ENCODE peak calls at places on chromosomes 16 and 17, in five cellular contexts. One of them, this sample, is unnamed. For H3K9me3, the result is how much of the 10 kb centered on the place peaks cover.

GRCh38 chr16:14056970-14057369 is 14.1 kb upstream of the MRTFB start:
- DNase-seq in A549: no peak
- DNase-seq in uterus: no peak
- DNase-seq in body of pancreas: no peak
- DNase-seq in heart left ventricle: no peak
- DNase-seq in this sample: peak

GRCh38 chr17:19336938-19337711 is 25.4 kb downstream of the B9D1 start:
- DNase-seq in uterus: no peak
- DNase-seq in A549: no peak
- DNase-seq in heart left ventricle: no peak
- DNase-seq in body of pancreas: peak
- DNase-seq in this sample: peak

GRCh38 chr16:89383095-89384003 is 107.0 kb downstream of the ANKRD11 start:
- DNase-seq in A549: no peak
- DNase-seq in uterus: no peak
- DNase-seq in body of pancreas: peak
- DNase-seq in heart left ventricle: no peak
- DNase-seq in this sample: peak

GRCh38 chr17:45225964-45226530 is 4.4 kb downstream of the FMNL1 start:
- DNase-seq in body of pancreas: peak
- DNase-seq in A549: no peak
- DNase-seq in heart left ventricle: peak
- DNase-seq in uterus: no peak
- DNase-seq in this sample: peak

GRCh38 chr17:82848022-82848592 is 8.3 kb upstream of the ZNF750 start:
- DNase-seq in body of pancreas: peak
- DNase-seq in heart left ventricle: no peak
- DNase-seq in uterus: peak
- DNase-seq in A549: no peak
- DNase-seq in this sample: no peak

GRCh38 chr17:82300707-82301270 is 16.6 kb downstream of the CD7 start:
- DNase-seq in heart left ventricle: peak
- DNase-seq in uterus: peak
- DNase-seq in body of pancreas: peak
- DNase-seq in A549: peak
- DNase-seq in this sample: peak

GRCh38 chr16:3646348-3646920 is 8.1 kb upstream of the DNASE1 start:
- DNase-seq in uterus: no peak
- DNase-seq in heart left ventricle: no peak
- DNase-seq in body of pancreas: peak
- DNase-seq in A549: peak
- DNase-seq in this sample: no peak

GRCh38 chr17:30922235-30922993 is 669 bp downstream of the ADAP2 start:
- DNase-seq in body of pancreas: peak
- DNase-seq in uterus: no peak
- DNase-seq in heart left ventricle: peak
- DNase-seq in A549: no peak
- DNase-seq in this sample: no peak

GRCh38 chr17:20189322-20189721 is 180.2 kb downstream of the SPECC1 start:
- DNase-seq in body of pancreas: no peak
- DNase-seq in A549: no peak
- DNase-seq in uterus: no peak
- DNase-seq in heart left ventricle: no peak
- DNase-seq in this sample: peak

GRCh38 chr17:16439303-16439791 is 24.0 kb downstream of the TRPV2 start:
- DNase-seq in A549: no peak
- DNase-seq in body of pancreas: no peak
- DNase-seq in heart left ventricle: peak
- DNase-seq in uterus: no peak
- DNase-seq in this sample: peak

GRCh38 chr17:5422505-5422904 is 2.5 kb downstream of the RPAIN start:
- DNase-seq in heart left ventricle: no peak
- DNase-seq in uterus: no peak
- DNase-seq in body of pancreas: no peak
- DNase-seq in A549: peak
- DNase-seq in this sample: no peak

GRCh38 chr17:49997773-49998703 is 3.0 kb upstream of the DLX3 start:
- DNase-seq in heart left ventricle: peak
- DNase-seq in uterus: peak
- DNase-seq in body of pancreas: peak
- DNase-seq in A549: peak
- DNase-seq in this sample: peak

GRCh38 chr16:3591436-3591803 is 14.2 kb upstream of the NLRC3 start:
- DNase-seq in heart left ventricle: no peak
- DNase-seq in body of pancreas: no peak
- DNase-seq in uterus: no peak
- DNase-seq in A549: no peak
- DNase-seq in this sample: no peak

GRCh38 chr17:69492410-69493071 is 78.0 kb downstream of the MAP2K6 start:
- DNase-seq in uterus: no peak
- DNase-seq in body of pancreas: no peak
- DNase-seq in heart left ventricle: no peak
- DNase-seq in A549: peak
- DNase-seq in this sample: no peak

GRCh38 chr17:58513391-58513912 is 986 bp downstream of the MTMR4 start:
- DNase-seq in A549: no peak
- DNase-seq in uterus: no peak
- DNase-seq in body of pancreas: no peak
- DNase-seq in heart left ventricle: no peak
- DNase-seq in this sample: no peak

GRCh38 chr17:63571632-63572310 is 21.5 kb downstream of the DCAF7 start:
- DNase-seq in body of pancreas: no peak
- DNase-seq in A549: no peak
- DNase-seq in heart left ventricle: no peak
- DNase-seq in uterus: no peak
- DNase-seq in this sample: no peak

GRCh38 chr17:7588553-7589203 is 1.2 kb downstream of the SOX15 start:
- DNase-seq in body of pancreas: no peak
- DNase-seq in uterus: peak
- DNase-seq in heart left ventricle: no peak
- DNase-seq in A549: no peak
- DNase-seq in this sample: no peak

GRCh38 chr16:57563487-57563750 is 21.0 kb downstream of the ADGRG5 start:
- DNase-seq in body of pancreas: no peak
- DNase-seq in uterus: no peak
- DNase-seq in heart left ventricle: no peak
- DNase-seq in A549: no peak
- DNase-seq in this sample: no peak

GRCh38 chr16:85555549-85556455 is 57.3 kb upstream of the GSE1 start:
- DNase-seq in body of pancreas: peak
- DNase-seq in uterus: peak
- DNase-seq in heart left ventricle: no peak
- DNase-seq in A549: peak
- DNase-seq in this sample: peak

GRCh38 chr16:85554791-85555548 is 58.2 kb upstream of the GSE1 start:
- DNase-seq in heart left ventricle: peak
- DNase-seq in body of pancreas: peak
- DNase-seq in A549: peak
- DNase-seq in uterus: peak
- DNase-seq in this sample: peak

GRCh38 chr16:85557976-85558589 is 55.0 kb upstream of the GSE1 start:
- DNase-seq in uterus: no peak
- DNase-seq in body of pancreas: peak
- DNase-seq in heart left ventricle: no peak
- DNase-seq in A549: no peak
- DNase-seq in this sample: no peak

GRCh38 chr16:85556456-85557082 is 56.6 kb upstream of the GSE1 start:
- DNase-seq in body of pancreas: peak
- DNase-seq in A549: peak
- DNase-seq in uterus: peak
- DNase-seq in heart left ventricle: no peak
- DNase-seq in this sample: peak

GRCh38 chr16:85557083-85557975 is 55.8 kb upstream of the GSE1 start:
- DNase-seq in heart left ventricle: no peak
- DNase-seq in A549: peak
- DNase-seq in body of pancreas: peak
- DNase-seq in uterus: peak
- DNase-seq in this sample: no peak
- TF ChIP-seq CTCF in heart left ventricle: peak
- TF ChIP-seq CTCF in A549: peak
- TF ChIP-seq CTCF in body of pancreas: peak
- TF ChIP-seq CTCF in uterus: peak
- TF ChIP-seq CTCF in this sample: no peak

GRCh38 chr17:47299239-47299910 is 24.4 kb upstream of the EFCAB13 start:
- DNase-seq in body of pancreas: peak
- DNase-seq in uterus: no peak
- DNase-seq in A549: no peak
- DNase-seq in heart left ventricle: no peak
- DNase-seq in this sample: no peak

GRCh38 chr17:47300718-47301117 is 23.0 kb upstream of the EFCAB13 start:
- DNase-seq in heart left ventricle: no peak
- DNase-seq in uterus: no peak
- DNase-seq in A549: no peak
- DNase-seq in body of pancreas: no peak
- DNase-seq in this sample: no peak

GRCh38 chr17:47298712-47299111 is 25.0 kb upstream of the EFCAB13 start:
- DNase-seq in heart left ventricle: no peak
- DNase-seq in uterus: no peak
- DNase-seq in A549: no peak
- DNase-seq in body of pancreas: no peak
- DNase-seq in this sample: no peak

GRCh38 chr17:47301831-47302230 is 21.9 kb upstream of the EFCAB13 start:
- DNase-seq in body of pancreas: no peak
- DNase-seq in A549: no peak
- DNase-seq in uterus: no peak
- DNase-seq in heart left ventricle: no peak
- DNase-seq in this sample: no peak

GRCh38 chr17:47301161-47301560 is 22.6 kb upstream of the EFCAB13 start:
- DNase-seq in A549: no peak
- DNase-seq in heart left ventricle: no peak
- DNase-seq in uterus: no peak
- DNase-seq in body of pancreas: no peak
- DNase-seq in this sample: no peak
- H3K9me3 ChIP-seq in A549: under half
- H3K9me3 ChIP-seq in heart left ventricle: under half
- H3K9me3 ChIP-seq in uterus: under half
- H3K9me3 ChIP-seq in body of pancreas: under half
- H3K9me3 ChIP-seq in this sample: under half

GRCh38 chr16:67247698-67248400 is 568 bp upstream of the FHOD1 start:
- DNase-seq in heart left ventricle: no peak
- DNase-seq in A549: no peak
- DNase-seq in body of pancreas: no peak
- DNase-seq in uterus: no peak
- DNase-seq in this sample: peak

GRCh38 chr16:67248401-67249177 is at the start of gene SLC9A5:
- DNase-seq in body of pancreas: peak
- DNase-seq in heart left ventricle: peak
- DNase-seq in A549: no peak
- DNase-seq in uterus: peak
- DNase-seq in this sample: peak

GRCh38 chr16:67245674-67246080 is 1.6 kb downstream of the FHOD1 start:
- DNase-seq in A549: no peak
- DNase-seq in uterus: no peak
- DNase-seq in heart left ventricle: no peak
- DNase-seq in body of pancreas: no peak
- DNase-seq in this sample: no peak

GRCh38 chr16:67246081-67246944 is 968 bp downstream of the FHOD1 start:
- DNase-seq in body of pancreas: peak
- DNase-seq in uterus: peak
- DNase-seq in A549: peak
- DNase-seq in heart left ventricle: peak
- DNase-seq in this sample: peak

DNA sequence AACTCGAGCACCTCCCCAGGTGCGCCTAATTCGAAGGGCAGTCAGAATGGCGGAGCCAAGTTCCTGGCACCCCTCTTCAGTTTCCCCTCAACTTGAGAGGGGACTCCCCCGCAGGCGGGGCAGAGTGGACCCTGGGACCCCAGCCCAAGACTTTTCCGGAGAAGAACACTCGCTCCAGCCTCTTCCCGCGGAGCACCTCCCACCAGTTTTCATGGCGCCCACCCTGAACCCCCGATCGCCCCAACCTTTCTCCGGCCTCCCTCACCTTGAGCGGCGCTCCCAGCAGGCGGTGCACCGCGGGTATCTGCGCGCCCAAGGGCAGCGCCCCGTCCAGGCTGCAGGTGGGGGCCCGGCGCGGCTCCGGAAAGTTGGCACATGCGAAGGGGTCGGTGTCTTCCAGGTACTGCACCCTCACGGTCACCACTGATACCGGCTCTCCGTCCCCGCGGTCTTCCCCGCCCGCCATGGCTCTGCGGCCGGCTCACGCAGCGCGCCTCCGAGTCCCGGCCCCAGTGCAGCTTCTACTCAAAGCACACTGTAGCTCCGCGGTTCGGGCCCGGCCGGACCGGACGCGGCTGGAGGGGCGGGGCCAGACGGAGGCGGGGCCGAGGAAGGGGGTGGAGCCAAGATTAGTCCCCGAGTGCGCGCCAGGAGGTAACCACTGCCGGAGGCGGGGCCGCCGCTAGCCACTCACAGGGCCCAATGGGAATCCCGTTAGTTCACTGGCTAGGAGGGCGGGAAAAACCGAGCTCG is at the start of gene FHOD1:
- DNase-seq in A549: peak
- DNase-seq in heart left ventricle: peak
- DNase-seq in uterus: peak
- DNase-seq in body of pancreas: peak
- DNase-seq in this sample: peak
- TF ChIP-seq POLR2A in A549: peak
- TF ChIP-seq POLR2A in heart left ventricle: peak
- TF ChIP-seq POLR2A in uterus: peak
- TF ChIP-seq POLR2A in body of pancreas: peak
- TF ChIP-seq POLR2A in this sample: peak

GRCh38 chr17:80908206-80908605 is 83.4 kb upstream of the CHMP6 start:
- DNase-seq in body of pancreas: no peak
- DNase-seq in A549: no peak
- DNase-seq in heart left ventricle: no peak
- DNase-seq in uterus: no peak
- DNase-seq in this sample: no peak
- TF ChIP-seq CTCF in body of pancreas: no peak
- TF ChIP-seq CTCF in A549: no peak
- TF ChIP-seq CTCF in heart left ventricle: no peak
- TF ChIP-seq CTCF in uterus: no peak
- TF ChIP-seq CTCF in this sample: no peak

DNA sequence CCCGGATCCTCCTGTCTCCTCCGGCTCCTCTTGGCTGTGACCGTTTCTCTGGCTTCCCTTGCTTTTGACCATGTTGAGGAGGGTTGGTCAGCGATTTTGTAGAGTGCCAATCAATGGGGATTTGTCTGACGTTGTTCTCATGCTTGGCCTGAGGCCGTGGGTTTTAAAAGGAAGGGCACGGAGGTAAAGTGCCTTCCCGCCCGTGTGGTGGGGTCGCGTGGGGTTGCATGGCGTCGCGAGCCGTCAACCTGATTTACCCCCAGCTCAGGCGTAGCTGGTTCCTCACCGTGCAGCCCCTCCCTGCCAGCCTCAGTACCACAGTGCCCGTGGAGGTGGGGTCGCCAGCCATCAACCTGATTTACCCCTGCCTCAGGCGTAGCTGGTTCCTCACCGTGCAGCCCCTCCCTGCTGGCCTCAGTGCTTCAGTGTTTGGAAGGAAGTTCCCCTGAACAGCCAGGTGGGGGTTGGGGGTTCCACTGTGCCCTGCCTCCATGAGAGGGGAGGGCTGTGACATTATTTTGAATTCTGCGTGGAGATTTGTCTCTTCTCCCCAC is 5.0 kb downstream of the TPSAB1 start:
- DNase-seq in heart left ventricle: no peak
- DNase-seq in body of pancreas: no peak
- DNase-seq in uterus: no peak
- DNase-seq in A549: no peak
- DNase-seq in this sample: no peak
- H3K9me3 ChIP-seq in heart left ventricle: under half
- H3K9me3 ChIP-seq in body of pancreas: under half
- H3K9me3 ChIP-seq in uterus: under half
- H3K9me3 ChIP-seq in A549: under half
- H3K9me3 ChIP-seq in this sample: under half

This sample was measured in adrenal gland.